ENCODE peak calls at places on chromosomes 6 and 20, in ten cellular contexts. T is hepatocyte, O is upper lobe of right lung, G is AG09309, Z is AG09319, N is BE2C, D is GM12878, W is adrenal gland, R is pancreas, H is tibial artery. U is an unnamed sample.

GRCh38 chr6:44367686-44368085 is 19.8 kb upstream of the CDC5L start:
- DNase-seq in T (no peak), O (no peak), G (no peak), Z (no peak), N (no peak), D (no peak), W (no peak), R (no peak), H (no peak), U (no peak)

GRCh38 chr20:10521068-10521834 is 86.1 kb downstream of the SLX4IP start:
- DNase-seq in T (peak; percentile 27), O (no peak), G (no peak), Z (peak; percentile 45), N (peak; percentile 44), D (no peak), W (peak; percentile 19), R (no peak), H (no peak), U (no peak)

GRCh38 chr6:66496659-66497058 is 789.6 kb upstream of the EYS start:
- DNase-seq in T (peak; percentile 50), O (no peak), G (no peak), Z (no peak), N (peak; percentile 25), D (no peak), W (no peak), R (no peak), H (no peak), U (no peak)

GRCh38 chr6:31545291-31545690 is 1.1 kb downstream of the ATP6V1G2 start:
- DNase-seq in T (no peak), O (no peak), G (no peak), Z (no peak), N (no peak), D (no peak), W (no peak), R (no peak), H (no peak), U (no peak)

GRCh38 chr6:150800596-150801310 is 64.7 kb upstream of the MTHFD1L start:
- DNase-seq in T (no peak), O (no peak), G (no peak), Z (no peak), N (no peak), D (no peak), W (no peak), R (no peak), H (no peak), U (no peak)

GRCh38 chr20:40218296-40218955 is 470.6 kb downstream of the MAFB start:
- DNase-seq in T (no peak), O (no peak), G (no peak), Z (no peak), N (no peak), D (no peak), W (no peak), R (no peak), H (no peak), U (no peak)

GRCh38 chr20:38217791-38218565 is 42.6 kb downstream of the KIAA1755 start:
- DNase-seq in T (peak; percentile 75), O (peak; percentile 35), G (peak; percentile 73), Z (peak; percentile 92), N (no peak), D (no peak), W (peak; percentile 49), R (peak; percentile 44), H (peak; percentile 89), U (no peak)

GRCh38 chr20:20710443-20710842 is 2.0 kb downstream of the RALGAPA2 start:
- DNase-seq in T (no peak), O (no peak), G (no peak), Z (no peak), N (no peak), D (no peak), W (no peak), R (no peak), H (no peak), U (no peak)

GRCh38 chr20:54062812-54063280 is 7.5 kb downstream of the BCAS1 start:
- DNase-seq in T (peak; percentile 61), O (no peak), G (peak; percentile 38), Z (no peak), N (no peak), D (peak; percentile 82), W (no peak), R (no peak), H (no peak), U (no peak)

GRCh38 chr20:7734216-7734615 is 206.0 kb downstream of the HAO1 start:
- DNase-seq in T (no peak), O (no peak), G (no peak), Z (no peak), N (no peak), D (no peak), W (no peak), R (no peak), H (no peak), U (no peak)

GRCh38 chr6:1418471-1419191 is 29.3 kb downstream of the FOXF2 start:
- DNase-seq in T (no peak), O (no peak), G (no peak), Z (peak; percentile 54), N (no peak), D (no peak), W (no peak), R (no peak), H (no peak), U (no peak)

GRCh38 chr6:45075246-45075645 is 252.9 kb upstream of the RUNX2 start:
- DNase-seq in T (no peak), O (no peak), G (peak; percentile 93), Z (peak; percentile 65), N (no peak), D (no peak), W (no peak), R (no peak), H (no peak), U (no peak)

GRCh38 chr6:123016431-123017110 is 20.5 kb downstream of the CLVS2 start:
- DNase-seq in T (no peak), O (no peak), G (no peak), Z (no peak), N (no peak), D (no peak), W (no peak), R (no peak), H (no peak), U (no peak)

GRCh38 chr6:138563650-138564049 is 64.4 kb upstream of the NHSL1 start:
- DNase-seq in T (peak; percentile 32), O (no peak), G (no peak), Z (no peak), N (no peak), D (no peak), W (no peak), R (no peak), H (no peak), U (no peak)

GRCh38 chr6:40983752-40984151 is 55.3 kb downstream of the UNC5CL start:
- DNase-seq in T (no peak), O (no peak), G (no peak), Z (no peak), N (no peak), D (no peak), W (no peak), R (no peak), H (no peak), U (no peak)

GRCh38 chr6:74467533-74468215 is 738.2 kb downstream of the COL12A1 start:
- DNase-seq in T (no peak), O (no peak), G (no peak), Z (peak; percentile 7), N (no peak), D (no peak), W (no peak), R (no peak), H (no peak), U (no peak)

GRCh38 chr20:12265662-12266061 is 348.0 kb downstream of the BTBD3 start:
- DNase-seq in T (no peak), O (no peak), G (no peak), Z (no peak), N (no peak), D (no peak), W (no peak), R (no peak), H (no peak), U (no peak)

GRCh38 chr6:144651219-144651618 is 366.1 kb downstream of the UTRN start:
- DNase-seq in T (no peak), O (no peak), G (no peak), Z (no peak), N (no peak), D (no peak), W (no peak), R (no peak), H (no peak), U (no peak)

GRCh38 chr6:144647406-144647964 is 362.4 kb downstream of the UTRN start:
- DNase-seq in T (peak; percentile 32), O (no peak), G (no peak), Z (no peak), N (no peak), D (no peak), W (peak; percentile 58), R (no peak), H (no peak), U (no peak)

GRCh38 chr6:144649085-144649484 is 363.9 kb downstream of the UTRN start:
- DNase-seq in T (no peak), O (no peak), G (no peak), Z (no peak), N (no peak), D (no peak), W (no peak), R (no peak), H (no peak), U (no peak)

GRCh38 chr6:144646066-144646800 is 361.1 kb downstream of the UTRN start:
- DNase-seq in T (no peak), O (no peak), G (peak; percentile 3), Z (no peak), N (no peak), D (no peak), W (no peak), R (no peak), H (no peak), U (no peak)

GRCh38 chr6:144647971-144648651 is 363.0 kb downstream of the UTRN start:
- DNase-seq in T (no peak), O (no peak), G (no peak), Z (no peak), N (peak; percentile 20), D (no peak), W (no peak), R (no peak), H (no peak), U (no peak)
- TF ChIP-seq CTCF in T (peak; percentile 43), O (no peak), G (no peak), Z (no peak), N (peak; percentile 4), D (no peak), W (no peak), R (no peak), H (no peak), U (no peak)

GRCh38 chr6:12844284-12845223 is 128.0 kb downstream of the PHACTR1 start:
- DNase-seq in T (peak; percentile 31), O (no peak), G (no peak), Z (no peak), N (no peak), D (no peak), W (no peak), R (no peak), H (no peak), U (no peak)
- TF ChIP-seq CTCF in T (peak; percentile 56), O (peak; percentile 52), G (peak; percentile 65), Z (peak; percentile 61), N (peak; percentile 58), D (peak; percentile 61), W (peak; percentile 62), R (peak; percentile 31), H (peak; percentile 42), U (peak; percentile 68)

GRCh38 chr6:47477497-47478232 is at the start of gene CD2AP:
- DNase-seq in T (peak; percentile 96), O (peak; percentile 94), G (no peak), Z (peak; percentile 41), N (peak; percentile 88), D (peak; percentile 65), W (peak; percentile 88), R (peak; percentile 94), H (peak; percentile 92), U (peak; percentile 88)
- TF ChIP-seq CTCF in T (peak; percentile 28), O (peak; percentile 11), G (no peak), Z (no peak), N (no peak), D (peak; percentile 29), W (no peak), R (no peak), H (no peak), U (no peak)

GRCh38 chr20:14404515-14404914 is 67.1 kb upstream of the FLRT3 start:
- DNase-seq in T (no peak), O (no peak), G (no peak), Z (no peak), N (no peak), D (no peak), W (no peak), R (no peak), H (no peak), U (no peak)
- TF ChIP-seq CTCF in T (no peak), O (no peak), G (no peak), Z (no peak), N (no peak), D (no peak), W (no peak), R (no peak), H (no peak), U (no peak)